ENCODE peak calls at places on chromosomes 2 and 18, in four cellular contexts. G is left ventricle myocardium inferior, C is kidney epithelial cell, P is fibroblast of the conjunctiva. Y is an unnamed sample.

GRCh38 chr2:240179186-240179815 is 38.8 kb upstream of the OTOS start:
- DNase-seq in G (no peak), C (no peak), P (no peak), Y (no peak)

GRCh38 chr18:68172842-68173549 is 541.9 kb downstream of the TMX3 start:
- DNase-seq in G (no peak), C (no peak), P (no peak), Y (no peak)

GRCh38 chr2:174969091-174969734 is 36.0 kb downstream of the CHN1 start:
- DNase-seq in G (no peak), C (no peak), P (no peak), Y (no peak)

GRCh38 chr2:206457188-206457634 is 13.9 kb downstream of the ADAM23 start:
- DNase-seq in G (no peak), C (peak), P (no peak), Y (no peak)

GRCh38 chr2:177783835-177784448 is 288.6 kb downstream of the PDE11A start:
- DNase-seq in G (no peak), C (peak), P (no peak), Y (no peak)

GRCh38 chr18:13660510-13660909 is 65.8 kb downstream of the FAM210A start:
- DNase-seq in G (no peak), C (no peak), P (peak), Y (no peak)

GRCh38 chr2:181523756-181524155 is 66.6 kb downstream of the ITGA4 start:
- DNase-seq in G (no peak), C (no peak), P (no peak), Y (no peak)

GRCh38 chr2:176104338-176105077 is 2.6 kb upstream of the HOXD11 start:
- DNase-seq in G (no peak), C (peak), P (no peak), Y (no peak)

GRCh38 chr2:203797363-203798111 is 70.0 kb upstream of the CTLA4 start:
- DNase-seq in G (no peak), C (no peak), P (no peak), Y (no peak)

GRCh38 chr2:231780123-231780908 is 766 bp downstream of the PDE6D start:
- DNase-seq in G (no peak), C (no peak), P (no peak), Y (no peak)

GRCh38 chr2:156480376-156480775 is 44.2 kb downstream of the GPD2 start:
- DNase-seq in G (no peak), C (no peak), P (no peak), Y (no peak)

GRCh38 chr2:235263205-235264120 is 230.4 kb upstream of the AGAP1 start:
- DNase-seq in G (peak), C (no peak), P (peak), Y (peak)

GRCh38 chr2:23940976-23941605 is 828 bp downstream of the UBXN2A start:
- DNase-seq in G (no peak), C (no peak), P (no peak), Y (no peak)

Y was measured in HCT116.